ENCODE peak calls at places on chromosomes 1 and 21, in ten cellular contexts. G is SJCRH30, D is IMR-90, R is fibroblast of lung, I is esophagus squamous epithelium, L is OCI-LY7, Z is RWPE1, X is ovary, Y is mammary epithelial cell, V is heart left ventricle. J is an unnamed sample.

GRCh38 chr1:162349635-162350330 is 26.9 kb downstream of the SPATA46 start:
- DNase-seq in V (no peak), R (peak; percentile 94), G (no peak), L (no peak), D (peak; percentile 77), X (no peak), I (no peak), Z (peak; percentile 89), Y (peak; percentile 77), J (no peak)

GRCh38 chr1:245060684-245061374 is 94.0 kb upstream of the KIF26B start:
- DNase-seq in V (no peak), G (peak; percentile 38), D (peak; percentile 38), L (no peak), Y (no peak), R (no peak), I (no peak), X (no peak), Z (no peak), J (no peak)

GRCh38 chr1:108154323-108154722 is 45.8 kb downstream of the SLC25A24 start:
- DNase-seq in R (peak; percentile 37), G (no peak), X (no peak), D (peak; percentile 20), I (no peak), Y (peak; percentile 33), V (no peak), L (no peak), Z (peak; percentile 28), J (no peak)

GRCh38 chr1:108646661-108647269 is 14.1 kb downstream of the HENMT1 start:
- DNase-seq in R (peak; percentile 69), Y (peak; percentile 42), D (peak; percentile 77), X (peak; percentile 23), G (no peak), L (peak; percentile 17), I (peak; percentile 45), Z (no peak), V (peak; percentile 61), J (peak; percentile 65)

GRCh38 chr1:42971848-42972291 is 13.2 kb upstream of the SLC2A1 start:
- DNase-seq in I (no peak), X (no peak), V (no peak), L (no peak), D (peak; percentile 94), R (peak; percentile 90), Z (no peak), Y (no peak), G (peak; percentile 37), J (no peak)

GRCh38 chr21:41321211-41321907 is 4.8 kb downstream of the FAM3B start:
- DNase-seq in Y (no peak), X (no peak), I (no peak), D (no peak), G (no peak), R (no peak), V (no peak), Z (no peak), L (peak; percentile 95), J (no peak)

GRCh38 chr1:95132762-95133161 is 15.6 kb downstream of the TLCD4 start:
- DNase-seq in G (no peak), R (no peak), Y (no peak), L (no peak), X (no peak), V (no peak), Z (no peak), D (no peak), I (no peak), J (no peak)

GRCh38 chr1:107394301-107394700 is 253.5 kb downstream of the NTNG1 start:
- DNase-seq in L (no peak), Y (no peak), D (no peak), R (no peak), Z (no peak), X (no peak), G (no peak), V (no peak), I (no peak), J (no peak)

GRCh38 chr1:189627427-189627826 is 850.2 kb downstream of the BRINP3 start:
- DNase-seq in Z (no peak), R (no peak), G (no peak), L (no peak), D (no peak), Y (no peak), X (no peak), V (no peak), I (no peak), J (no peak)

GRCh38 chr1:6348511-6349191 is 44.9 kb downstream of the ACOT7 start:
- DNase-seq in V (no peak), I (no peak), R (peak; percentile 90), X (no peak), G (no peak), Y (peak; percentile 61), Z (no peak), D (peak; percentile 32), L (no peak), J (no peak)

GRCh38 chr1:27864264-27864895 is 8.0 kb upstream of the THEMIS2 start:
- DNase-seq in Y (peak; percentile 44), D (no peak), V (no peak), L (no peak), Z (no peak), R (no peak), G (no peak), X (no peak), I (no peak), J (no peak)
- H3K27ac ChIP-seq in Y (peak overlapping the region; percentile 84), D (no peak overlapping the region), V (no peak overlapping the region), L (no peak overlapping the region), Z (peak overlapping the region; percentile 78), R (peak overlapping the region; percentile 83), G (no peak overlapping the region), X (no peak overlapping the region), I (peak overlapping the region; percentile 70), J (no peak overlapping the region)

GRCh38 chr1:75330633-75331032 is 196.4 kb downstream of the LHX8 start:
- DNase-seq in R (peak; percentile 76), Y (no peak), I (no peak), G (no peak), D (no peak), X (no peak), L (no peak), Z (peak; percentile 25), V (no peak), J (no peak)
- H3K27ac ChIP-seq in R (no peak overlapping the region), Y (no peak overlapping the region), I (no peak overlapping the region), G (no peak overlapping the region), D (no peak overlapping the region), X (no peak overlapping the region), L (no peak overlapping the region), Z (no peak overlapping the region), V (no peak overlapping the region), J (no peak overlapping the region)

DNA sequence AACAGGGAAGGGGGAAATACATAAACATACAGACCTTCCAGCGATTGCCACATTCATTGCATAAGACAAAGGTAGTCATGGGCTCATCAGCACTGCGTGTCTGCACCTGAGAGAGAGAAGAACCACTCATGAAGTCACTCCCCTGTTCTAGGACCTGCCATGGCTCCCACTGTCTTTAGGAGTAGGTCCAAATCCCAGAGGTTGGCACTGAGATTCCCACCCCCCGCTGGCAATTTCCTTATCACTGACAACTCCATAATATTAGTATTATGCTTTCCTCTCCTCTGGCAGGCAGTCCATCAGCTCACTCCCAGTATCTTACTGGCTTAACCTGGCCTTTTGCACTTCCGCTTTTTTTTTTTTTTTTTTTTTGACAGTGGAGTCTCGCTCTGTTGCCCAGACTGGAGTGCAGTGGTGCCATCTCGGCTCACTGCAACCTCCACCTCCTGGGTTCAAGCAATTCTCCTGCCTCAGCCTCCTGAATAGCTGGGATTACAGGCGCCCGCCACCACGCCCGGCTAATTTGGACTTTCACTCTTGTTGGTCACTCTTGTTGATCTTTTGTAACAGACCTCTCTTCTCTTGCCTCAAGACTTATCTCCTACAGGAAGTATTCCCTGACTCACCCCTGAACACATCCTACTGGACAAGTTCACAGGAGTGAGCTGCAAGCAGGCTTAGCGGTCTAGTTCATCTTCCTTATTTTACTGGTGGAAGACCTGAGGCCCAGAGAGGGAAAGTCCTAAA is 14.8 kb upstream of the ZNF436 start:
- DNase-seq in L (no peak), G (no peak), I (no peak), V (no peak), Z (peak; percentile 67), Y (peak; percentile 77), R (peak; percentile 86), D (peak; percentile 88), X (no peak), J (no peak)
- H3K27ac ChIP-seq in L (no peak overlapping the region), G (no peak overlapping the region), I (peak overlapping the region; percentile 24), V (peak overlapping the region; percentile 51), Z (peak overlapping the region; percentile 80), Y (peak overlapping the region; percentile 19), R (no peak overlapping the region), D (no peak overlapping the region), X (no peak overlapping the region), J (no peak overlapping the region)

DNA sequence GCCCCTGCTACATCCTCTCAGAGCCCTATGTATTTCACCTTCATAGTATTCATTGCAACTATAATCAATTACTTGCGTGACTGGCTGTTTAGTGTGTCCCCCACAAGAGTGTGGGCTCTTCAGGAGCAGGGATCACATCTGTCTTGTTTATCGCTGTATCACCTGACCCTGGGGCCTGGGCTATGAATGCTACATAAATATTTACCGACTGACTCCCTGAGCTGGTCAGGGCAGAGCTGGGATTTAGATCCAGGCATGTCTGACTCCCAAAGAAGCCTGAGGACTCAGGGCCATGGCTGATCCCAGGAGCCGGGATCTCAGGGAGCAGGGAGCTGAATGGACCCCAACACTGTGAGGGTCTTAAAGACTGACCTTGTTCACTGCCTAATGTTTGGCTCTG is 49.7 kb downstream of the AHDC1 start:
- DNase-seq in Y (no peak), V (no peak), G (no peak), I (no peak), R (no peak), D (no peak), L (no peak), Z (no peak), X (no peak), J (no peak)
- H3K27ac ChIP-seq in Y (no peak overlapping the region), V (peak overlapping the region; percentile 86), G (no peak overlapping the region), I (no peak overlapping the region), R (no peak overlapping the region), D (peak overlapping the region; percentile 47), L (peak overlapping the region; percentile 67), Z (peak overlapping the region; percentile 98), X (peak overlapping the region; percentile 72), J (peak overlapping the region; percentile 69)

GRCh38 chr1:215523128-215523861 is 43.8 kb upstream of the KCTD3 start:
- DNase-seq in Z (no peak), V (no peak), D (peak; percentile 52), G (no peak), R (peak; percentile 13), Y (no peak), X (no peak), L (no peak), I (no peak), J (no peak)

GRCh38 chr1:215518594-215518993 is 48.5 kb upstream of the KCTD3 start:
- DNase-seq in R (no peak), X (no peak), V (no peak), G (no peak), D (no peak), Z (no peak), L (no peak), Y (no peak), I (no peak), J (no peak)

GRCh38 chr1:215521279-215521678 is 45.8 kb upstream of the KCTD3 start:
- DNase-seq in V (no peak), R (no peak), L (no peak), X (no peak), G (no peak), Z (no peak), Y (no peak), D (no peak), I (no peak), J (no peak)

GRCh38 chr1:215517441-215517891 is 49.6 kb upstream of the KCTD3 start:
- DNase-seq in V (no peak), L (no peak), R (peak; percentile 74), Z (peak; percentile 25), X (no peak), Y (peak; percentile 56), D (peak; percentile 91), I (no peak), G (no peak), J (no peak)
- H3K27ac ChIP-seq in V (no peak overlapping the region), L (no peak overlapping the region), R (no peak overlapping the region), Z (no peak overlapping the region), X (no peak overlapping the region), Y (no peak overlapping the region), D (peak overlapping the region; percentile 85), I (no peak overlapping the region), G (no peak overlapping the region), J (no peak overlapping the region)

GRCh38 chr1:86708923-86709322 is 4.5 kb downstream of the SH3GLB1 start:
- DNase-seq in L (no peak), Z (no peak), I (no peak), G (no peak), V (no peak), Y (no peak), X (no peak), D (peak; percentile 27), R (peak; percentile 72), J (no peak)
- H3K27ac ChIP-seq in L (no peak overlapping the region), Z (no peak overlapping the region), I (no peak overlapping the region), G (no peak overlapping the region), V (peak overlapping the region; percentile 14), Y (no peak overlapping the region), X (no peak overlapping the region), D (no peak overlapping the region), R (peak overlapping the region; percentile 5), J (no peak overlapping the region)